ENCODE peak calls at places on chromosomes 13 and 19, in six cellular contexts. A, T, I, Z, U and H are unnamed samples.

GRCh38 chr13:109785892-109786450 is 412 bp downstream of the IRS2 start:
- DNase-seq in A (peak), T (peak), I (no peak), Z (no peak), U (no peak), H (no peak)

GRCh38 chr19:46904114-46905060 is 43.6 kb downstream of the ARHGAP35 start:
- DNase-seq in A (no peak), T (peak), I (peak), Z (no peak), U (no peak), H (no peak)

GRCh38 chr19:39544201-39544903 is 4.4 kb upstream of the EID2 start:
- DNase-seq in A (no peak), T (peak), I (no peak), Z (no peak), U (no peak), H (no peak)

GRCh38 chr13:26037302-26037701 is 14.5 kb downstream of the SHISA2 start:
- DNase-seq in A (no peak), T (peak), I (peak), Z (no peak), U (no peak), H (no peak)

GRCh38 chr19:15672580-15673175 is at the start of gene CYP4F12:
- DNase-seq in A (peak), T (peak), I (no peak), Z (no peak), U (no peak), H (no peak)

GRCh38 chr13:30158774-30159445 is 148.4 kb downstream of the KATNAL1 start:
- DNase-seq in A (no peak), T (peak), I (no peak), Z (no peak), U (no peak), H (no peak)

GRCh38 chr13:112796190-112796915 is 106.5 kb downstream of the ATP11A start:
- DNase-seq in A (no peak), T (no peak), I (no peak), Z (no peak), U (no peak), H (no peak)

GRCh38 chr19:3253270-3253669 is 28.8 kb downstream of the CELF5 start:
- DNase-seq in A (no peak), T (no peak), I (no peak), Z (no peak), U (no peak), H (no peak)

GRCh38 chr19:37855098-37855497 is 51.3 kb downstream of the WDR87 start:
- DNase-seq in A (no peak), T (peak), I (peak), Z (no peak), U (no peak), H (peak)

GRCh38 chr19:47020992-47021496 is 1.4 kb downstream of the NPAS1 start:
- DNase-seq in A (no peak), T (peak), I (no peak), Z (no peak), U (no peak), H (no peak)

GRCh38 chr13:87669379-87669978 is 1.7 kb upstream of the SLITRK5 start:
- DNase-seq in A (no peak), T (peak), I (peak), Z (no peak), U (no peak), H (peak)

GRCh38 chr13:45051315-45051714 is 62.0 kb downstream of the GPALPP1 start:
- DNase-seq in A (no peak), T (no peak), I (no peak), Z (no peak), U (no peak), H (no peak)

GRCh38 chr19:9847087-9847671 is 12.1 kb downstream of the PIN1 start:
- DNase-seq in A (no peak), T (peak), I (peak), Z (peak), U (no peak), H (no peak)

GRCh38 chr13:110920038-110920437 is 5.2 kb upstream of the ANKRD10 start:
- DNase-seq in A (no peak), T (no peak), I (no peak), Z (no peak), U (no peak), H (no peak)

GRCh38 chr13:111314852-111315251 is 5.6 kb upstream of the TEX29 start:
- DNase-seq in A (no peak), T (no peak), I (no peak), Z (no peak), U (no peak), H (no peak)

GRCh38 chr13:21060827-21061076 is 634 bp downstream of the LATS2 start:
- DNase-seq in A (no peak), T (no peak), I (peak), Z (no peak), U (peak), H (no peak)

GRCh38 chr13:96093296-96094006 is 3.5 kb downstream of the HS6ST3 start:
- DNase-seq in A (no peak), T (no peak), I (no peak), Z (no peak), U (no peak), H (peak)

GRCh38 chr19:12450817-12451216 is 10.0 kb upstream of the ZNF443 start:
- DNase-seq in A (no peak), T (no peak), I (peak), Z (no peak), U (no peak), H (no peak)

GRCh38 chr13:20294497-20294896 is 62.4 kb upstream of the GJB6 start:
- DNase-seq in A (no peak), T (no peak), I (no peak), Z (no peak), U (no peak), H (no peak)

GRCh38 chr13:81986308-81986707 is 1645.4 kb upstream of the SPRY2 start:
- DNase-seq in A (no peak), T (no peak), I (peak), Z (no peak), U (no peak), H (no peak)

GRCh38 chr19:16566161-16566560 is 6.1 kb downstream of the SLC35E1 start:
- DNase-seq in A (no peak), T (no peak), I (no peak), Z (no peak), U (no peak), H (no peak)

GRCh38 chr13:29591310-29591709 is 4.2 kb downstream of the SLC7A1 start:
- DNase-seq in A (no peak), T (peak), I (no peak), Z (no peak), U (no peak), H (no peak)

GRCh38 chr13:29801737-29802305 is 48.6 kb downstream of the UBL3 start:
- DNase-seq in A (no peak), T (peak), I (peak), Z (no peak), U (no peak), H (no peak)

GRCh38 chr19:13002970-13003540 is 7.8 kb downstream of the NFIX start:
- DNase-seq in A (no peak), T (no peak), I (no peak), Z (no peak), U (no peak), H (no peak)

GRCh38 chr13:76300688-76301087 is 585.5 kb downstream of the KCTD12 start:
- DNase-seq in A (no peak), T (no peak), I (no peak), Z (no peak), U (no peak), H (no peak)

GRCh38 chr13:49571299-49572240 is 13.8 kb downstream of the RCBTB1 start:
- DNase-seq in A (no peak), T (no peak), I (no peak), Z (no peak), U (no peak), H (no peak)

GRCh38 chr19:18160441-18160791 is 7.5 kb downstream of the PIK3R2 start:
- DNase-seq in A (no peak), T (no peak), I (no peak), Z (no peak), U (no peak), H (no peak)

GRCh38 chr19:35030257-35031071 is at the start of gene SCN1B:
- DNase-seq in A (no peak), T (peak), I (peak), Z (peak), U (peak), H (peak)

GRCh38 chr13:34161829-34162544 is 344.0 kb downstream of the RFC3 start:
- DNase-seq in A (no peak), T (peak), I (peak), Z (peak), U (no peak), H (peak)

GRCh38 chr13:110433014-110433413 is 125.9 kb downstream of the COL4A2 start:
- DNase-seq in A (no peak), T (no peak), I (peak), Z (no peak), U (no peak), H (no peak)

GRCh38 chr19:58519087-58519354 is 589 bp downstream of the ZBTB45 start:
- DNase-seq in A (peak), T (peak), I (peak), Z (peak), U (peak), H (peak)